ENCODE peak calls at places on chromosomes 2 and 18, in seven cellular contexts. U, J, F, M, R, T and I are unnamed samples.

GRCh38 chr2:95053543-95053942 is 28.0 kb downstream of the MAL start:
- DNase-seq in U (no peak), J (no peak), F (no peak), M (peak), R (no peak), T (peak), I (no peak)

GRCh38 chr2:162184796-162185195 is 32.7 kb upstream of the GCG start:
- DNase-seq in U (no peak), J (no peak), F (no peak), M (peak), R (no peak), T (no peak), I (no peak)

GRCh38 chr2:217289153-217289908 is 429.5 kb upstream of the TNP1 start:
- DNase-seq in U (peak), J (no peak), F (no peak), M (no peak), R (peak), T (no peak), I (no peak)

GRCh38 chr2:160433466-160434172 is 60.0 kb downstream of the RBMS1 start:
- DNase-seq in U (no peak), J (no peak), F (no peak), M (peak), R (no peak), T (no peak), I (no peak)

GRCh38 chr2:208134928-208135586 is 5.4 kb upstream of the CRYGC start:
- DNase-seq in U (no peak), J (no peak), F (no peak), M (peak), R (no peak), T (peak), I (no peak)

GRCh38 chr18:74084184-74084583 is 63.5 kb downstream of the FBXO15 start:
- DNase-seq in U (no peak), J (no peak), F (no peak), M (no peak), R (no peak), T (no peak), I (no peak)

GRCh38 chr2:111954602-111955332 is 56.4 kb downstream of the MERTK start:
- DNase-seq in U (no peak), J (no peak), F (no peak), M (no peak), R (no peak), T (no peak), I (no peak)

GRCh38 chr18:79936641-79937040 is 14.8 kb downstream of the SLC66A2 start:
- DNase-seq in U (no peak), J (no peak), F (no peak), M (no peak), R (no peak), T (no peak), I (no peak)